ENCODE peak calls at places on chromosomes 11 and 22, in seven cellular contexts. Z is GM06990; Q is epithelial cell of esophagus; S is CD8-positive, alpha-beta T cell; D is astrocyte of the cerebellum; M is CD4-positive, alpha-beta T cell; L is cardiac fibroblast. X is an unnamed sample.

GRCh38 chr22:39622881-39623367 is 52.4 kb downstream of the CACNA1I start:
- DNase-seq in M (peak), S (peak), D (no peak), L (peak), Q (peak), Z (peak), X (no peak)

GRCh38 chr11:88231894-88232482 is 56.7 kb upstream of the RAB38 start:
- DNase-seq in M (no peak), S (no peak), L (peak), Q (peak), Z (no peak), D (peak), X (no peak)

GRCh38 chr11:14904745-14905103 is 12.7 kb upstream of the CYP2R1 start:
- DNase-seq in S (peak), L (peak), Z (peak), D (no peak), Q (peak), M (peak), X (no peak)

GRCh38 chr11:102312656-102313055 is 4.6 kb upstream of the BIRC3 start:
- DNase-seq in D (no peak), M (no peak), Q (no peak), L (peak), S (no peak), Z (no peak), X (no peak)

GRCh38 chr11:73382183-73382582 is 6.0 kb downstream of the RELT start:
- DNase-seq in L (no peak), S (no peak), M (no peak), Q (no peak), Z (no peak), D (no peak), X (no peak)

GRCh38 chr22:38946771-38947170 is 10.6 kb upstream of the APOBEC3A start:
- DNase-seq in L (no peak), D (no peak), Q (no peak), S (no peak), Z (no peak), M (no peak), X (no peak)

GRCh38 chr11:108048269-108048668 is 39.6 kb downstream of the CUL5 start:
- DNase-seq in Q (no peak), L (no peak), D (no peak), S (no peak), M (no peak), Z (no peak), X (no peak)

GRCh38 chr22:47056776-47057470 is 294.5 kb downstream of the TBC1D22A start:
- DNase-seq in D (no peak), L (no peak), Z (no peak), Q (no peak), S (no peak), M (no peak), X (no peak)

GRCh38 chr11:63765688-63766241 is 2.8 kb downstream of the ZFTA start:
- DNase-seq in Q (no peak), Z (peak), M (no peak), D (no peak), L (no peak), S (no peak), X (no peak)

GRCh38 chr11:16831281-16832192 is 93.1 kb downstream of the C11orf58 start:
- DNase-seq in M (no peak), D (no peak), S (no peak), Q (no peak), Z (no peak), L (peak), X (no peak)

GRCh38 chr22:28241637-28242290 is 322.7 kb upstream of the PITPNB start:
- DNase-seq in M (no peak), Z (peak), S (no peak), L (no peak), D (no peak), Q (no peak), X (no peak)

GRCh38 chr11:119344291-119345010 is 2.1 kb downstream of the MFRP start:
- DNase-seq in Q (no peak), L (no peak), D (no peak), Z (no peak), M (no peak), S (no peak), X (no peak)

GRCh38 chr22:17910561-17911311 is 113.6 kb downstream of the MICAL3 start:
- DNase-seq in S (no peak), Z (no peak), Q (peak), M (no peak), D (no peak), L (peak), X (no peak)

GRCh38 chr22:18954333-18954732 is 18.2 kb upstream of the PRODH start:
- DNase-seq in Z (peak), S (peak), M (peak), D (peak), Q (peak), L (peak), X (no peak)

GRCh38 chr11:13289081-13289480 is 11.5 kb downstream of the BMAL1 start:
- DNase-seq in S (no peak), L (peak), M (no peak), Z (no peak), D (peak), Q (peak), X (no peak)

GRCh38 chr22:30008401-30008800 is 71.9 kb upstream of the HORMAD2 start:
- DNase-seq in S (no peak), D (no peak), M (no peak), L (no peak), Z (no peak), Q (no peak), X (no peak)

GRCh38 chr22:19130959-19131684 is at the start of gene TSSK2:
- DNase-seq in M (no peak), Q (no peak), L (no peak), S (no peak), D (no peak), Z (no peak), X (no peak)

GRCh38 chr22:30261134-30261533 is 5.5 kb downstream of the OSM start:
- DNase-seq in S (no peak), L (peak), Q (no peak), Z (no peak), M (no peak), D (no peak), X (no peak)

GRCh38 chr22:49027122-49027670 is 800.5 kb downstream of the BRD1 start:
- DNase-seq in Q (no peak), Z (no peak), M (no peak), L (no peak), S (no peak), D (no peak), X (no peak)

GRCh38 chr11:86940122-86940777 is 14.9 kb downstream of the FZD4 start:
- DNase-seq in S (no peak), Z (no peak), D (peak), Q (no peak), L (peak), M (no peak), X (no peak)

GRCh38 chr22:41528132-41528766 is 16.0 kb downstream of the POLR3H start:
- DNase-seq in D (no peak), Z (no peak), S (no peak), M (no peak), L (no peak), Q (no peak), X (no peak)

GRCh38 chr11:35584321-35584720 is 33.9 kb upstream of the FJX1 start:
- DNase-seq in L (peak), Q (peak), Z (no peak), M (no peak), S (no peak), D (no peak), X (no peak)

GRCh38 chr22:28015676-28016601 is 96.9 kb upstream of the PITPNB start:
- DNase-seq in Z (no peak), L (no peak), M (no peak), D (no peak), Q (no peak), S (no peak), X (no peak)

GRCh38 chr22:24500251-24500820 is 5.2 kb downstream of the UPB1 start:
- DNase-seq in Z (no peak), D (no peak), L (no peak), Q (peak), S (no peak), M (no peak), X (no peak)

GRCh38 chr11:1650034-1650917 is 20.7 kb downstream of the KRTAP5-5 start:
- DNase-seq in M (no peak), D (no peak), S (no peak), Z (no peak), L (no peak), Q (peak), X (no peak)

GRCh38 chr11:133886029-133886428 is 40.7 kb upstream of the SPATA19 start:
- DNase-seq in Q (no peak), L (no peak), S (no peak), M (no peak), D (no peak), Z (no peak), X (no peak)

GRCh38 chr11:7572001-7572712 is 58.4 kb downstream of the PPFIBP2 start:
- DNase-seq in Q (no peak), S (no peak), L (peak), M (no peak), D (no peak), Z (no peak), X (no peak)

GRCh38 chr11:97746832-97747231 is 1273.9 kb upstream of the CNTN5 start:
- DNase-seq in M (no peak), Z (no peak), Q (no peak), L (no peak), S (no peak), D (no peak), X (no peak)

GRCh38 chr22:39283312-39284141 is 35.9 kb downstream of the RPL3 start:
- DNase-seq in L (peak), Z (no peak), D (no peak), Q (no peak), M (no peak), S (no peak), X (no peak)

GRCh38 chr11:65871811-65872548 is 620 bp downstream of the EFEMP2 start:
- DNase-seq in S (no peak), Q (no peak), Z (no peak), L (peak), D (no peak), M (no peak), X (no peak)

GRCh38 chr11:128616158-128616557 is 28.8 kb upstream of the ETS1 start:
- DNase-seq in L (no peak), Q (no peak), M (no peak), S (no peak), Z (no peak), D (no peak), X (no peak)

DNA sequence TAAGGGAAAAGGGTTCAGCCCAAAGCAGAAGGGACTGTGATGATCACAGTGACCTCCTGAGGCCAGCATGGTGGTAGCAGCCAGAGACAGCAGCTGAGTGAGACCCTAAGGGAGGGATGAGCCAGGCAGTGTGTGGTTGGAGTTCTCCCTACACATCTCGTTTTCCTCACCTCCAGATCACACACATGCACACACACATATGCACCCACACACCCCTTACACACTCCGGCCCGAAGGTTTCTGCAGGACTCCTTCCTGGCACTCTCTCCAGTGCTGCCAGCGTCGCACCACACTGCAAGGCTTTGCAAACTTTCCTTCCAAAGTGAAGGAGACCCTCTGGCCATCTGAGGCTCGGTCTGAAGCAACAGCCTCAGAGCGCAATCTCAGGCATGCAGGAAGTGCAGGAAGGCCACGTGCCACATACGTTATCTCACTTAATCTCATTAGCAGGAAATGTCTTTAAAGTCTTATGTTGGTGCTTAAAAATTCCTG is 26.9 kb upstream of the TP53I11 start:
- DNase-seq in S (no peak), Q (peak), D (no peak), L (no peak), Z (no peak), M (no peak), X (no peak)
- TF ChIP-seq CTCF in S (no peak), Q (no peak), D (no peak), L (peak), Z (peak), M (no peak), X (no peak)

GRCh38 chr11:82176945-82177344 is 556.7 kb downstream of the FAM181B start:
- DNase-seq in D (no peak), M (no peak), Z (no peak), Q (no peak), S (no peak), L (no peak), X (no peak)

GRCh38 chr11:82176365-82176764 is 557.3 kb downstream of the FAM181B start:
- DNase-seq in Z (no peak), L (no peak), M (no peak), Q (no peak), S (no peak), D (no peak), X (no peak)

GRCh38 chr11:82174610-82175009 is 559.1 kb downstream of the FAM181B start:
- DNase-seq in Z (no peak), L (no peak), S (no peak), M (no peak), Q (no peak), D (no peak), X (no peak)
- TF ChIP-seq CTCF in Z (peak), L (peak), S (no peak), M (no peak), Q (peak), D (peak), X (peak)

DNA sequence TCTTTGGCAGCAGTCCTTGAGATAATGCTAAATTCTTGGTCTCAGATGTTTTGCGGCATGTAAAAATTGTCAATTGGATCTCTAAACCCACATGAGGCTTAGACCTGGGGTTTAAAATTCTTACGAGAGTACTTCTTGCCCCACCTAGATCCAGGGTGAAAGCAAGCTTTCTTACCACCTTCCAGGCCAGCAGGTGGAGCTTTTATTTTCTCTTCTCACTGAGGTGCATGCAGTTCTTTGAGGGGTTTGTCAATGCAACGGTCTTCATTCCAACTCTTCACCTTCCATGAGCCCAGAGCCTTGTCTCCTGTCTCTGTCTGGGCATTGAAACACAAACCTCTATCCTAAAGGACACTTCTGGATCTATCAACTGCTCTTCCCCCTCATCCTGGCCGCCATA is 154.1 kb downstream of the MYO18B start:
- DNase-seq in Q (no peak), L (no peak), M (no peak), Z (no peak), D (no peak), S (no peak), X (no peak)
- TF ChIP-seq CTCF in Q (no peak), L (no peak), M (no peak), Z (peak), D (no peak), S (no peak), X (no peak)

GRCh38 chr11:240315-240714 is 3.5 kb downstream of the PSMD13 start:
- DNase-seq in M (no peak), D (no peak), Z (no peak), Q (no peak), S (no peak), L (no peak), X (no peak)

GRCh38 chr11:235180-235997 is 753 bp downstream of the SIRT3 start:
- DNase-seq in Z (no peak), D (no peak), M (no peak), L (no peak), S (no peak), Q (peak), X (no peak)

GRCh38 chr11:236774-237767 is at the start of gene PSMD13:
- DNase-seq in L (peak), Z (peak), D (peak), S (peak), M (peak), Q (peak), X (peak)

GRCh38 chr11:232783-233565 is 3.2 kb downstream of the SIRT3 start:
- DNase-seq in Z (no peak), L (no peak), S (no peak), Q (no peak), D (no peak), M (no peak), X (no peak)

GRCh38 chr11:235998-236773 is at the start of gene SIRT3:
- DNase-seq in D (peak), Z (peak), Q (peak), L (peak), S (peak), M (peak), X (peak)
- TF ChIP-seq CTCF in D (peak), Z (no peak), Q (peak), L (no peak), S (no peak), M (no peak), X (no peak)

GRCh38 chr22:20584872-20585639 is 77.6 kb downstream of the MED15 start:
- DNase-seq in Z (no peak), Q (no peak), L (no peak), D (no peak), S (no peak), M (no peak), X (no peak)

GRCh38 chr22:20584029-20584871 is 76.8 kb downstream of the MED15 start:
- DNase-seq in M (no peak), Q (no peak), Z (no peak), S (no peak), L (no peak), D (no peak), X (no peak)

GRCh38 chr22:20582520-20583361 is 75.3 kb downstream of the MED15 start:
- DNase-seq in Z (no peak), S (no peak), L (no peak), D (no peak), Q (no peak), M (no peak), X (no peak)

GRCh38 chr22:20582171-20582511 is 74.7 kb downstream of the MED15 start:
- DNase-seq in M (no peak), D (no peak), L (no peak), S (no peak), Z (no peak), Q (no peak), X (no peak)

GRCh38 chr22:20583471-20583922 is 76.1 kb downstream of the MED15 start:
- DNase-seq in L (no peak), M (no peak), S (no peak), Z (no peak), Q (no peak), D (no peak), X (no peak)
- TF ChIP-seq CTCF in L (peak), M (no peak), S (no peak), Z (no peak), Q (peak), D (no peak), X (no peak)

X was measured in mesothelial cell of epicardium.